ENCODE peak calls at places on chromosomes 13 and 19, in nine cellular contexts. One of them, this sample, is unnamed.
A peak's percentile ranks its signal among the peaks of the same experiment; 100 is the strongest.

GRCh38 chr19:802497-802887 is 5.2 kb downstream of the PTBP1 start:
- DNase-seq in cardiac fibroblast: peak; percentile 54
- DNase-seq in H9: peak; percentile 26
- DNase-seq in cardiac muscle cell: no peak
- DNase-seq in fibroblast of the conjunctiva: no peak
- DNase-seq in T-helper 2 cell: no peak
- DNase-seq in skeletal muscle cell: no peak
- DNase-seq in T-helper 1 cell: no peak
- DNase-seq in activated CD8-positive, alpha-beta T cell treated with anti-CD3 and anti-CD28 coated beads for 36 hours: no peak
- DNase-seq in this sample: no peak

GRCh38 chr13:93411281-93411680 is 184.7 kb downstream of the GPC6 start:
- DNase-seq in cardiac fibroblast: peak; percentile 50
- DNase-seq in H9: no peak
- DNase-seq in cardiac muscle cell: peak; percentile 46
- DNase-seq in fibroblast of the conjunctiva: no peak
- DNase-seq in T-helper 2 cell: no peak
- DNase-seq in skeletal muscle cell: no peak
- DNase-seq in T-helper 1 cell: no peak
- DNase-seq in activated CD8-positive, alpha-beta T cell treated with anti-CD3 and anti-CD28 coated beads for 36 hours: no peak
- DNase-seq in this sample: no peak

GRCh38 chr13:99418663-99419140 is 82.6 kb upstream of the TM9SF2 start:
- DNase-seq in cardiac fibroblast: no peak
- DNase-seq in H9: no peak
- DNase-seq in cardiac muscle cell: no peak
- DNase-seq in fibroblast of the conjunctiva: no peak
- DNase-seq in T-helper 2 cell: no peak
- DNase-seq in skeletal muscle cell: no peak
- DNase-seq in T-helper 1 cell: no peak
- DNase-seq in activated CD8-positive, alpha-beta T cell treated with anti-CD3 and anti-CD28 coated beads for 36 hours: peak; percentile 17
- DNase-seq in this sample: no peak

GRCh38 chr13:95643814-95644598 is 500 bp downstream of the DZIP1 start:
- DNase-seq in cardiac fibroblast: peak; percentile 55
- DNase-seq in H9: peak; percentile 61
- DNase-seq in cardiac muscle cell: peak; percentile 58
- DNase-seq in fibroblast of the conjunctiva: no peak
- DNase-seq in T-helper 2 cell: peak; percentile 14
- DNase-seq in skeletal muscle cell: no peak
- DNase-seq in T-helper 1 cell: no peak
- DNase-seq in activated CD8-positive, alpha-beta T cell treated with anti-CD3 and anti-CD28 coated beads for 36 hours: no peak
- DNase-seq in this sample: no peak

GRCh38 chr13:52845334-52845761 is 3.1 kb downstream of the PCDH8 start:
- DNase-seq in cardiac fibroblast: no peak
- DNase-seq in H9: peak; percentile 61
- DNase-seq in cardiac muscle cell: peak; percentile 47
- DNase-seq in fibroblast of the conjunctiva: no peak
- DNase-seq in T-helper 2 cell: peak; percentile 44
- DNase-seq in skeletal muscle cell: no peak
- DNase-seq in T-helper 1 cell: no peak
- DNase-seq in activated CD8-positive, alpha-beta T cell treated with anti-CD3 and anti-CD28 coated beads for 36 hours: no peak
- DNase-seq in this sample: no peak

GRCh38 chr13:41008349-41008980 is 10.7 kb downstream of the ELF1 start:
- DNase-seq in cardiac fibroblast: peak; percentile 54
- DNase-seq in H9: no peak
- DNase-seq in cardiac muscle cell: no peak
- DNase-seq in fibroblast of the conjunctiva: peak; percentile 67
- DNase-seq in T-helper 2 cell: peak; percentile 83
- DNase-seq in skeletal muscle cell: peak; percentile 56
- DNase-seq in T-helper 1 cell: no peak
- DNase-seq in activated CD8-positive, alpha-beta T cell treated with anti-CD3 and anti-CD28 coated beads for 36 hours: no peak
- DNase-seq in this sample: no peak

GRCh38 chr13:66159526-66159925 is 1070.6 kb downstream of the PCDH9 start:
- DNase-seq in cardiac fibroblast: no peak
- DNase-seq in H9: no peak
- DNase-seq in cardiac muscle cell: no peak
- DNase-seq in fibroblast of the conjunctiva: no peak
- DNase-seq in T-helper 2 cell: no peak
- DNase-seq in skeletal muscle cell: no peak
- DNase-seq in T-helper 1 cell: no peak
- DNase-seq in activated CD8-positive, alpha-beta T cell treated with anti-CD3 and anti-CD28 coated beads for 36 hours: no peak
- DNase-seq in this sample: no peak

GRCh38 chr13:102658678-102659077 is 36.2 kb downstream of the METTL21C start:
- DNase-seq in cardiac fibroblast: no peak
- DNase-seq in H9: no peak
- DNase-seq in cardiac muscle cell: no peak
- DNase-seq in fibroblast of the conjunctiva: no peak
- DNase-seq in T-helper 2 cell: no peak
- DNase-seq in skeletal muscle cell: peak; percentile 13
- DNase-seq in T-helper 1 cell: no peak
- DNase-seq in activated CD8-positive, alpha-beta T cell treated with anti-CD3 and anti-CD28 coated beads for 36 hours: no peak
- DNase-seq in this sample: no peak

GRCh38 chr13:112905990-112906641 is 62.9 kb upstream of the MCF2L start:
- DNase-seq in cardiac fibroblast: no peak
- DNase-seq in H9: peak; percentile 93
- DNase-seq in cardiac muscle cell: no peak
- DNase-seq in fibroblast of the conjunctiva: no peak
- DNase-seq in T-helper 2 cell: no peak
- DNase-seq in skeletal muscle cell: no peak
- DNase-seq in T-helper 1 cell: no peak
- DNase-seq in activated CD8-positive, alpha-beta T cell treated with anti-CD3 and anti-CD28 coated beads for 36 hours: no peak
- DNase-seq in this sample: no peak

GRCh38 chr13:41310963-41311606 is at the start of gene NAA16:
- DNase-seq in cardiac fibroblast: peak; percentile 91
- DNase-seq in H9: peak; percentile 91
- DNase-seq in cardiac muscle cell: peak; percentile 93
- DNase-seq in fibroblast of the conjunctiva: peak; percentile 83
- DNase-seq in T-helper 2 cell: peak; percentile 94
- DNase-seq in skeletal muscle cell: peak; percentile 70
- DNase-seq in T-helper 1 cell: peak; percentile 93
- DNase-seq in activated CD8-positive, alpha-beta T cell treated with anti-CD3 and anti-CD28 coated beads for 36 hours: peak; percentile 96
- DNase-seq in this sample: peak; percentile 50

GRCh38 chr13:36552334-36552733 is 120.0 kb downstream of the CCNA1 start:
- DNase-seq in cardiac fibroblast: no peak
- DNase-seq in H9: no peak
- DNase-seq in cardiac muscle cell: no peak
- DNase-seq in fibroblast of the conjunctiva: no peak
- DNase-seq in T-helper 2 cell: no peak
- DNase-seq in skeletal muscle cell: no peak
- DNase-seq in T-helper 1 cell: no peak
- DNase-seq in activated CD8-positive, alpha-beta T cell treated with anti-CD3 and anti-CD28 coated beads for 36 hours: no peak
- DNase-seq in this sample: no peak

GRCh38 chr19:46124638-46125115 is at the start of gene IGFL3:
- DNase-seq in cardiac fibroblast: no peak
- DNase-seq in H9: no peak
- DNase-seq in cardiac muscle cell: no peak
- DNase-seq in fibroblast of the conjunctiva: no peak
- DNase-seq in T-helper 2 cell: no peak
- DNase-seq in skeletal muscle cell: no peak
- DNase-seq in T-helper 1 cell: no peak
- DNase-seq in activated CD8-positive, alpha-beta T cell treated with anti-CD3 and anti-CD28 coated beads for 36 hours: no peak
- DNase-seq in this sample: no peak

GRCh38 chr13:91778123-91778522 is 379.7 kb downstream of the GPC5 start:
- DNase-seq in cardiac fibroblast: no peak
- DNase-seq in H9: no peak
- DNase-seq in cardiac muscle cell: no peak
- DNase-seq in fibroblast of the conjunctiva: no peak
- DNase-seq in T-helper 2 cell: no peak
- DNase-seq in skeletal muscle cell: no peak
- DNase-seq in T-helper 1 cell: no peak
- DNase-seq in activated CD8-positive, alpha-beta T cell treated with anti-CD3 and anti-CD28 coated beads for 36 hours: no peak
- DNase-seq in this sample: no peak

GRCh38 chr19:15008308-15008707 is 28.6 kb upstream of the SLC1A6 start:
- DNase-seq in cardiac fibroblast: no peak
- DNase-seq in H9: no peak
- DNase-seq in cardiac muscle cell: no peak
- DNase-seq in fibroblast of the conjunctiva: no peak
- DNase-seq in T-helper 2 cell: no peak
- DNase-seq in skeletal muscle cell: no peak
- DNase-seq in T-helper 1 cell: no peak
- DNase-seq in activated CD8-positive, alpha-beta T cell treated with anti-CD3 and anti-CD28 coated beads for 36 hours: no peak
- DNase-seq in this sample: no peak

GRCh38 chr13:67557642-67558241 is 327.6 kb upstream of the PCDH9 start:
- DNase-seq in cardiac fibroblast: no peak
- DNase-seq in H9: no peak
- DNase-seq in cardiac muscle cell: no peak
- DNase-seq in fibroblast of the conjunctiva: no peak
- DNase-seq in T-helper 2 cell: no peak
- DNase-seq in skeletal muscle cell: no peak
- DNase-seq in T-helper 1 cell: no peak
- DNase-seq in activated CD8-positive, alpha-beta T cell treated with anti-CD3 and anti-CD28 coated beads for 36 hours: no peak
- DNase-seq in this sample: no peak

GRCh38 chr19:6354098-6354674 is 7.1 kb upstream of the CLPP start:
- DNase-seq in cardiac fibroblast: peak; percentile 43
- DNase-seq in H9: no peak
- DNase-seq in cardiac muscle cell: no peak
- DNase-seq in fibroblast of the conjunctiva: no peak
- DNase-seq in T-helper 2 cell: no peak
- DNase-seq in skeletal muscle cell: no peak
- DNase-seq in T-helper 1 cell: no peak
- DNase-seq in activated CD8-positive, alpha-beta T cell treated with anti-CD3 and anti-CD28 coated beads for 36 hours: no peak
- DNase-seq in this sample: no peak

GRCh38 chr19:7705387-7706187 is 3.7 kb upstream of the FCER2 start:
- DNase-seq in cardiac fibroblast: no peak
- DNase-seq in H9: no peak
- DNase-seq in cardiac muscle cell: no peak
- DNase-seq in fibroblast of the conjunctiva: no peak
- DNase-seq in T-helper 2 cell: peak; percentile 94
- DNase-seq in skeletal muscle cell: no peak
- DNase-seq in T-helper 1 cell: peak; percentile 56
- DNase-seq in activated CD8-positive, alpha-beta T cell treated with anti-CD3 and anti-CD28 coated beads for 36 hours: peak; percentile 94
- DNase-seq in this sample: no peak

GRCh38 chr13:39405596-39405995 is 197.4 kb downstream of the LHFPL6 start:
- DNase-seq in cardiac fibroblast: no peak
- DNase-seq in H9: no peak
- DNase-seq in cardiac muscle cell: no peak
- DNase-seq in fibroblast of the conjunctiva: no peak
- DNase-seq in T-helper 2 cell: no peak
- DNase-seq in skeletal muscle cell: no peak
- DNase-seq in T-helper 1 cell: no peak
- DNase-seq in activated CD8-positive, alpha-beta T cell treated with anti-CD3 and anti-CD28 coated beads for 36 hours: no peak
- DNase-seq in this sample: no peak

GRCh38 chr13:21060827-21061076 is 634 bp downstream of the LATS2 start:
- DNase-seq in cardiac fibroblast: no peak
- DNase-seq in H9: no peak
- DNase-seq in cardiac muscle cell: no peak
- DNase-seq in fibroblast of the conjunctiva: no peak
- DNase-seq in T-helper 2 cell: no peak
- DNase-seq in skeletal muscle cell: no peak
- DNase-seq in T-helper 1 cell: no peak
- DNase-seq in activated CD8-positive, alpha-beta T cell treated with anti-CD3 and anti-CD28 coated beads for 36 hours: no peak
- DNase-seq in this sample: no peak

GRCh38 chr19:53877361-53877766 is 4.6 kb upstream of the PRKCG start:
- DNase-seq in cardiac fibroblast: peak; percentile 38
- DNase-seq in H9: no peak
- DNase-seq in cardiac muscle cell: no peak
- DNase-seq in fibroblast of the conjunctiva: no peak
- DNase-seq in T-helper 2 cell: peak; percentile 65
- DNase-seq in skeletal muscle cell: no peak
- DNase-seq in T-helper 1 cell: peak; percentile 51
- DNase-seq in activated CD8-positive, alpha-beta T cell treated with anti-CD3 and anti-CD28 coated beads for 36 hours: peak; percentile 61
- DNase-seq in this sample: no peak

GRCh38 chr13:45521292-45521691 is 56.6 kb downstream of the COG3 start:
- DNase-seq in cardiac fibroblast: no peak
- DNase-seq in H9: no peak
- DNase-seq in cardiac muscle cell: peak; percentile 14
- DNase-seq in fibroblast of the conjunctiva: no peak
- DNase-seq in T-helper 2 cell: no peak
- DNase-seq in skeletal muscle cell: peak; percentile 62
- DNase-seq in T-helper 1 cell: no peak
- DNase-seq in activated CD8-positive, alpha-beta T cell treated with anti-CD3 and anti-CD28 coated beads for 36 hours: no peak
- DNase-seq in this sample: no peak

GRCh38 chr13:30088312-30088855 is 219.0 kb downstream of the KATNAL1 start:
- DNase-seq in cardiac fibroblast: no peak
- DNase-seq in H9: no peak
- DNase-seq in cardiac muscle cell: no peak
- DNase-seq in fibroblast of the conjunctiva: no peak
- DNase-seq in T-helper 2 cell: no peak
- DNase-seq in skeletal muscle cell: no peak
- DNase-seq in T-helper 1 cell: no peak
- DNase-seq in activated CD8-positive, alpha-beta T cell treated with anti-CD3 and anti-CD28 coated beads for 36 hours: no peak
- DNase-seq in this sample: peak; percentile 93

This sample was measured in DMS 273 treated with DMSO at 0.1 percent for 48 hours.